ENCODE peak calls at places on chromosomes 4 and X, in ten cellular contexts. L is Karpas-422; E is lower lobe of right lung; S is cardiac muscle cell; I is spleen; V is aorta; X is K562; O is breast epithelium; N is uterus; R is CD8-positive, alpha-beta memory T cell. B is an unnamed sample.

GRCh38 chr4:186685744-186686143 is 37.9 kb downstream of the FAT1 start:
- DNase-seq in L (no peak), E (no peak), S (no peak), I (no peak), V (no peak), X (no peak), O (no peak), N (no peak), R (no peak), B (no peak)

GRCh38 chrX:16479206-16479869 is 170.6 kb upstream of the S100G start:
- DNase-seq in L (no peak), E (no peak), S (no peak), I (no peak), V (no peak), X (no peak), O (no peak), N (no peak), R (no peak), B (no peak)

GRCh38 chr4:3411676-3412075 is 30.1 kb upstream of the HGFAC start:
- DNase-seq in L (no peak), E (peak; percentile 39), S (no peak), I (peak; percentile 66), V (peak; percentile 72), X (no peak), O (no peak), N (no peak), R (no peak), B (no peak)

GRCh38 chr4:14952352-14952751 is 49.9 kb upstream of the CPEB2 start:
- DNase-seq in L (no peak), E (no peak), S (no peak), I (no peak), V (no peak), X (no peak), O (no peak), N (no peak), R (no peak), B (no peak)

GRCh38 chr4:5711479-5712184 is 631 bp downstream of the EVC start:
- DNase-seq in L (no peak), E (peak; percentile 52), S (no peak), I (no peak), V (peak; percentile 82), X (peak; percentile 33), O (no peak), N (peak; percentile 30), R (no peak), B (no peak)

GRCh38 chrX:119685225-119686066 is 7.5 kb downstream of the SEPTIN6 start:
- DNase-seq in L (peak; percentile 86), E (no peak), S (no peak), I (no peak), V (no peak), X (peak; percentile 65), O (no peak), N (peak; percentile 57), R (peak; percentile 22), B (no peak)

GRCh38 chr4:53355919-53356521 is 9.8 kb downstream of the SCFD2 start:
- DNase-seq in L (no peak), E (no peak), S (no peak), I (no peak), V (no peak), X (no peak), O (no peak), N (no peak), R (no peak), B (no peak)

GRCh38 chr4:147928400-147928799 is 196.5 kb downstream of the ARHGAP10 start:
- DNase-seq in L (no peak), E (no peak), S (no peak), I (no peak), V (no peak), X (no peak), O (no peak), N (no peak), R (no peak), B (no peak)

GRCh38 chr4:19583827-19584569 is 667.7 kb upstream of the SLIT2 start:
- DNase-seq in L (no peak), E (no peak), S (no peak), I (no peak), V (no peak), X (no peak), O (no peak), N (no peak), R (no peak), B (no peak)

GRCh38 chrX:134171661-134172587 is 65.1 kb upstream of the CCDC160 start:
- DNase-seq in L (no peak), E (no peak), S (peak; percentile 75), I (peak; percentile 79), V (peak; percentile 74), X (no peak), O (no peak), N (no peak), R (no peak), B (no peak)

GRCh38 chr4:134426821-134427220 is 225.2 kb upstream of the PABPC4L start:
- DNase-seq in L (no peak), E (no peak), S (no peak), I (no peak), V (no peak), X (no peak), O (no peak), N (no peak), R (no peak), B (no peak)

GRCh38 chrX:47283015-47283771 is 50.4 kb downstream of the USP11 start:
- DNase-seq in L (no peak), E (no peak), S (no peak), I (no peak), V (no peak), X (peak; percentile 31), O (no peak), N (peak; percentile 75), R (no peak), B (no peak)

GRCh38 chrX:68835104-68835442 is 6.3 kb downstream of the EFNB1 start:
- DNase-seq in L (no peak), E (no peak), S (no peak), I (no peak), V (peak; percentile 8), X (no peak), O (no peak), N (no peak), R (no peak), B (no peak)

GRCh38 chr4:152290522-152290921 is 245.4 kb downstream of the FBXW7 start:
- DNase-seq in L (no peak), E (no peak), S (no peak), I (no peak), V (no peak), X (no peak), O (no peak), N (no peak), R (no peak), B (no peak)

GRCh38 chr4:11625206-11625605 is 196.5 kb upstream of the HS3ST1 start:
- DNase-seq in L (no peak), E (no peak), S (no peak), I (no peak), V (no peak), X (no peak), O (no peak), N (peak; percentile 27), R (no peak), B (no peak)

GRCh38 chr4:87024181-87024580 is 89.4 kb downstream of the AFF1 start:
- DNase-seq in L (no peak), E (no peak), S (no peak), I (no peak), V (no peak), X (no peak), O (no peak), N (no peak), R (no peak), B (no peak)

GRCh38 chr4:184409911-184410692 is 64.2 kb downstream of the IRF2 start:
- DNase-seq in L (no peak), E (no peak), S (no peak), I (peak; percentile 82), V (no peak), X (no peak), O (no peak), N (no peak), R (peak; percentile 39), B (no peak)

GRCh38 chr4:65416875-65417274 is 253.4 kb downstream of the EPHA5 start:
- DNase-seq in L (no peak), E (no peak), S (no peak), I (no peak), V (no peak), X (no peak), O (no peak), N (no peak), R (no peak), B (no peak)

GRCh38 chrX:131801911-131802310 is 221.2 kb upstream of the STK26 start:
- DNase-seq in L (no peak), E (no peak), S (no peak), I (no peak), V (no peak), X (no peak), O (no peak), N (no peak), R (no peak), B (no peak)

GRCh38 chr4:168634276-168634802 is 137.5 kb downstream of the PALLD start:
- DNase-seq in L (no peak), E (no peak), S (no peak), I (no peak), V (no peak), X (no peak), O (no peak), N (peak; percentile 58), R (no peak), B (no peak)
- H3K4me1 ChIP-seq in L (no peaks in the 10 kb centered on the region), E (peaks cover 23% of the 10 kb centered on the region), S (peaks cover 38% of the 10 kb centered on the region), I (peaks cover 9% of the 10 kb centered on the region), V (peaks cover 1% of the 10 kb centered on the region), X (peaks cover 5% of the 10 kb centered on the region), O (peaks cover 8% of the 10 kb centered on the region), N (peaks cover 3% of the 10 kb centered on the region), R (no peaks in the 10 kb centered on the region), B (peaks cover 4% of the 10 kb centered on the region)

GRCh38 chr4:173503330-173504180 is 26.5 kb downstream of the HAND2 start:
- DNase-seq in L (no peak), E (no peak), S (no peak), I (no peak), V (no peak), X (no peak), O (no peak), N (no peak), R (no peak), B (no peak)
- H3K27me3 ChIP-seq in L (no peaks in the 10 kb centered on the region), E (peaks cover 93% of the 10 kb centered on the region), S (peaks cover 37% of the 10 kb centered on the region), I (peaks cover 78% of the 10 kb centered on the region), V (no peaks in the 10 kb centered on the region), X (no peaks in the 10 kb centered on the region), O (no peaks in the 10 kb centered on the region), N (no peaks in the 10 kb centered on the region), R (peaks cover 49% of the 10 kb centered on the region), B (no peaks in the 10 kb centered on the region)

DNA sequence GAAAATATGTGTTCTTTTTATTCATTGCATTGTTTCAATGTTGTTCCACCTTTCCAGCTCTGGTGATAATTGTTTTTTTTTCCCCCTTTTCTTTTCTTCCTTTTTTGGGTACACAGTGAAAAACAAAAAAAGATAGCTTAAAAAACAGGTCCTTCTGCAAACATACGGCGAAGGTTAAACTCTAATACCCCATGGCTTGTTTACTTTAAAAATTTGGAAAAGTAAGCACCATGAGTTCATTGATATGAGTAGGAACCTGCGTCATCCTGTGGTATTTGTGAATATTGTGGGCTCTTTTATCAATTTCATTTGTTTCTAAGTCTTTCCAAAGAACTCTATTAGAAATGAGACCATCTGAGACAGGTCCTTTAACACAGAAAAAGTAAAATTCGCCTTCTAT is 123.5 kb downstream of the CHRNA9 start:
- DNase-seq in L (no peak), E (no peak), S (no peak), I (no peak), V (no peak), X (no peak), O (no peak), N (no peak), R (no peak), B (no peak)
- H3K27ac ChIP-seq in L (no peak overlapping the region), E (no peak overlapping the region), S (no peak overlapping the region), I (no peak overlapping the region), V (no peak overlapping the region), X (no peak overlapping the region), O (no peak overlapping the region), N (no peak overlapping the region), R (no peak overlapping the region), B (no peak overlapping the region)

GRCh38 chr4:183177001-183177400 is 77.9 kb downstream of the WWC2 start:
- DNase-seq in L (no peak), E (no peak), S (no peak), I (no peak), V (no peak), X (no peak), O (no peak), N (no peak), R (no peak), B (no peak)
- H3K4me1 ChIP-seq in L (no peaks in the 10 kb centered on the region), E (peaks cover 33% of the 10 kb centered on the region), S (peaks cover 10% of the 10 kb centered on the region), I (no peaks in the 10 kb centered on the region), V (no peaks in the 10 kb centered on the region), X (peaks cover 2% of the 10 kb centered on the region), O (no peaks in the 10 kb centered on the region), N (no peaks in the 10 kb centered on the region), R (no peaks in the 10 kb centered on the region), B (no peaks in the 10 kb centered on the region)

B was measured in esophagus squamous epithelium.